ENCODE peak calls at places on chromosomes 7 and 10, in four cellular contexts. S is dorsolateral prefrontal cortex, U is WTC11, P is pancreas. Z is an unnamed sample.

GRCh38 chr10:4623200-4623599 is 202.8 kb upstream of the AKR1E2 start:
- DNase-seq in U (no peak), P (no peak), S (no peak), Z (no peak)

GRCh38 chr7:132542895-132543294 is 33.4 kb downstream of the PLXNA4 start:
- DNase-seq in S (no peak), U (no peak), P (no peak), Z (no peak)

GRCh38 chr10:51642591-51642990 is 56.8 kb downstream of the CSTF2T start:
- DNase-seq in S (no peak), P (no peak), U (no peak), Z (no peak)

GRCh38 chr10:95860486-95861040 is 47.2 kb upstream of the CC2D2B start:
- DNase-seq in S (no peak), U (no peak), P (no peak), Z (no peak)

GRCh38 chr7:130221746-130222145 is 14.1 kb downstream of the SSMEM1 start:
- DNase-seq in U (no peak), S (no peak), P (no peak), Z (no peak)

GRCh38 chr10:119029613-119030420 is at the start of gene NANOS1:
- DNase-seq in U (peak; percentile 54), P (peak; percentile 79), S (peak; percentile 12), Z (no peak)

GRCh38 chr7:132321387-132321786 is 254.9 kb downstream of the PLXNA4 start:
- DNase-seq in P (no peak), S (no peak), U (no peak), Z (no peak)

GRCh38 chr7:45239486-45239885 is 81.9 kb downstream of the RAMP3 start:
- DNase-seq in P (no peak), U (no peak), S (no peak), Z (no peak)

GRCh38 chr10:99329238-99329890 is at the start of gene CNNM1:
- DNase-seq in P (peak; percentile 88), S (peak; percentile 54), U (peak; percentile 58), Z (peak; percentile 52)

GRCh38 chr7:33459340-33459751 is 330.0 kb downstream of the BBS9 start:
- DNase-seq in S (no peak), P (no peak), U (peak; percentile 26), Z (no peak)

GRCh38 chr10:60711496-60711895 is 66.8 kb upstream of the CDK1 start:
- DNase-seq in P (no peak), S (no peak), U (no peak), Z (no peak)

GRCh38 chr7:92836489-92837213 is at the start of gene CDK6:
- DNase-seq in P (peak; percentile 86), U (peak; percentile 71), S (peak; percentile 35), Z (peak; percentile 74)

GRCh38 chr10:36462194-36462593 is 663.2 kb upstream of the ANKRD30A start:
- DNase-seq in S (no peak), P (no peak), U (no peak), Z (no peak)

GRCh38 chr7:94315011-94315410 is 79.7 kb upstream of the COL1A2 start:
- DNase-seq in S (no peak), P (no peak), U (no peak), Z (no peak)

GRCh38 chr7:106309352-106309751 is 24.6 kb upstream of the NAMPT start:
- DNase-seq in U (no peak), P (no peak), S (no peak), Z (no peak)

GRCh38 chr7:148773344-148773743 is 74.6 kb downstream of the CUL1 start:
- DNase-seq in P (no peak), S (no peak), U (no peak), Z (no peak)

GRCh38 chr7:30029696-30030095 is 1.5 kb downstream of the PLEKHA8 start:
- DNase-seq in P (no peak), U (no peak), S (no peak), Z (no peak)
- TF ChIP-seq CTCF in P (no peak), U (no peak), S (no peak), Z (no peak)

GRCh38 chr10:131115801-131116200 is 195.7 kb downstream of the TCERG1L start:
- DNase-seq in S (no peak), P (no peak), U (no peak), Z (no peak)
- TF ChIP-seq CTCF in S (no peak), P (no peak), U (no peak), Z (no peak)

DNA sequence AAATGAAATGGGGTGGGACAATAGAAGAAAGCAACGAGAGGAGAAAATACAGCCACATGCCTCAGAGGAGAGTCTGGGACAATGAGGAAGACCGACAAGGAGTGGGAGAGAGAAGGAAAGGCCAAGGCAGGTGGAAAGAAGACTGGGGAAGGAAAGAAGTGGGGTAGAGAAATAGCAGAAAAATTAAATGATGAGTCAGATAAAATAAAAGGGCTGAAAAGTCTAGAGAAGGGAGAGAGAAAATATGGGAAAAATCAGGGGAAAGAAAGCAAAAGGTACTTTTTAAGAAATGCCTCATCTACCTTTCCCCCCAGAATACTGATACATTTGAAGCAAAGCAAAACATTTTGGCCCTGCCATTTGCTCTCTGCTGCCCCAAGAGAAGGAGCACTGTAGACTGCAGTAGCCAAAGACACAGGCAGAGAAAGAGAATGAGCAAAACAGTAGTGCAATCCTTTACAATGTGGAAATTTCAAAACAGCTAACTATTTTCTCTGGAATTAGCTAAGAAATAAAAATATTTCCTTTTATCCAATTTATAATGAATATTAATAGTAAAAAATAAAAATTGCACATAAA is 14.5 kb downstream of the GBX1 start:
- DNase-seq in P (no peak), S (no peak), U (no peak), Z (no peak)
- TF ChIP-seq CTCF in P (no peak), S (no peak), U (no peak), Z (no peak)

GRCh38 chr7:11946794-11947193 is 114.8 kb upstream of the THSD7A start:
- DNase-seq in U (no peak), S (no peak), P (no peak), Z (no peak)
- TF ChIP-seq CTCF in U (no peak), S (no peak), P (no peak), Z (no peak)

GRCh38 chr10:97063983-97064837 is 121.5 kb downstream of the SLIT1 start:
- DNase-seq in S (no peak), U (no peak), P (peak; percentile 28), Z (no peak)
- TF ChIP-seq CTCF in S (no peak), U (no peak), P (no peak), Z (no peak)

Z was measured in lower lobe of right lung.